ENCODE peak calls at places on chromosome X, in four cellular contexts. N is heart left ventricle, I is right lobe of liver, P is HCT116. Q is an unnamed sample. For H3K36me3, the result is how much of the 10 kb centered on the place peaks cover.

GRCh38 chrX:133350751-133351150 is 64.5 kb downstream of the GPC4 start:
- DNase-seq in N (no peak), I (no peak), P (no peak), Q (no peak)

GRCh38 chrX:78092296-78092695 is 11.8 kb upstream of the PGK1 start:
- DNase-seq in N (no peak), I (no peak), P (peak), Q (no peak)

GRCh38 chrX:140971385-140971784 is 31.0 kb upstream of the SPANXB1 start:
- DNase-seq in N (no peak), I (no peak), P (no peak), Q (no peak)

GRCh38 chrX:74925210-74926088 is at the start of gene NEXMIF:
- DNase-seq in N (peak), I (peak), P (no peak), Q (no peak)

GRCh38 chrX:8629871-8630270 is 102.1 kb downstream of the ANOS1 start:
- DNase-seq in N (no peak), I (no peak), P (no peak), Q (no peak)

GRCh38 chrX:53456254-53456653 is 22.1 kb upstream of the HSD17B10 start:
- DNase-seq in N (no peak), I (no peak), P (no peak), Q (no peak)

GRCh38 chrX:17737707-17738001 is 361 bp downstream of the SCML1 start:
- DNase-seq in N (no peak), I (no peak), P (no peak), Q (no peak)

GRCh38 chrX:130696542-130696941 is 206.5 kb downstream of the ENOX2 start:
- DNase-seq in N (no peak), I (no peak), P (no peak), Q (no peak)

GRCh38 chrX:35858916-35859315 is 60.6 kb upstream of the CFAP47 start:
- DNase-seq in N (no peak), I (no peak), P (no peak), Q (no peak)

DNA sequence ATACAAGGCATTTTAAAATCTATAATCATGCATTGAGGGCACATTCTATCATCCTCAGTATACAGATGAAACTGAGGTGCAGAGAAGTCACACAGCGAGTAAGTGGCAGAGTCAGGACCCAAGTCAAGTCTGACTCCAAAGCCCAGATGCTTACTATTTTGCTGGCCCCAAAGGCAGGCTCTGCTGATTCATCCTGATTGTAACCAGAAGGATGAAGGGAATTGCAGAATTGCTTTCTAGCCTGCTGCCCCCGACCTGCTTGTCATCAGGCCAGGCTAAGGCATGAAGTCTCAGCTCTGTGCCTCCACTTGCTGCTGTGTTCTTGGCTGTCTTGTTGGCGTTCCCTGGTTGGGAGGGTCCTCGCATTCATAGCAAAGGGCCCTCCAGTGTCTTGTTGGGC is 62.7 kb downstream of the SLC9A6 start:
- DNase-seq in N (no peak), I (no peak), P (no peak), Q (no peak)
- H3K4me3 ChIP-seq in N (no peak), I (no peak), P (no peak), Q (no peak)

GRCh38 chrX:49155900-49156837 is 6.4 kb upstream of the MAGIX start:
- DNase-seq in N (peak), I (peak), P (peak), Q (peak)
- TF ChIP-seq POLR2A in N (peak), I (peak), P (no peak), Q (no peak)

GRCh38 chrX:112638691-112639090 is 41.0 kb downstream of the LHFPL1 start:
- DNase-seq in N (no peak), I (no peak), P (no peak), Q (no peak)
- H3K36me3 ChIP-seq in N (under half), I (under half), P (under half), Q (under half)

GRCh38 chrX:116009871-116010710 is 160.5 kb upstream of the AGTR2 start:
- DNase-seq in N (peak), I (peak), P (no peak), Q (peak)
- H3K4me3 ChIP-seq in N (no peak), I (peak), P (no peak), Q (peak)

DNA sequence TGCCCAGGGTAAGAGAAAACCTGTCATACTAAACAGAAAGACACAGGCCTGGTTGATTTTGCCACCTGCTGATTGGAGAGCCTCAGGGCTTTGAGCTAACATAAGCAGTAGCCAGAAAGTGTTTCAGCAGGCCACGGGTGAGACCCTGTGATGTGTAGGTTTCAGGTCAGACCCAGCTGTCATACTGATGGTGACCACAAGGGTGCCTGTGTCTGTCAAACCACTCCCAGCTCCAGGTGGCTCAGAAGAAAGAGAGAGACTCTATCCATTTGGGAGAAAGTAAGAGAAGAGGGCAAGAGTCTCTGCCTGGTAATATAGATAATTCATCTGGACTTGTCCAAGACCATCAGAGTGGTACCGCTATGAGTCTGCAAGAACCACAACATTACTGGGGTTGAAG is 72.8 kb upstream of the NLRP2B start:
- DNase-seq in N (no peak), I (no peak), P (no peak), Q (no peak)
- TF ChIP-seq POLR2A in N (no peak), I (no peak), P (no peak), Q (no peak)

GRCh38 chrX:30572678-30573077 is 4.9 kb downstream of the TASL start:
- DNase-seq in N (no peak), I (no peak), P (no peak), Q (no peak)
- H3K36me3 ChIP-seq in N (under half), I (under half), P (under half), Q (under half)

DNA sequence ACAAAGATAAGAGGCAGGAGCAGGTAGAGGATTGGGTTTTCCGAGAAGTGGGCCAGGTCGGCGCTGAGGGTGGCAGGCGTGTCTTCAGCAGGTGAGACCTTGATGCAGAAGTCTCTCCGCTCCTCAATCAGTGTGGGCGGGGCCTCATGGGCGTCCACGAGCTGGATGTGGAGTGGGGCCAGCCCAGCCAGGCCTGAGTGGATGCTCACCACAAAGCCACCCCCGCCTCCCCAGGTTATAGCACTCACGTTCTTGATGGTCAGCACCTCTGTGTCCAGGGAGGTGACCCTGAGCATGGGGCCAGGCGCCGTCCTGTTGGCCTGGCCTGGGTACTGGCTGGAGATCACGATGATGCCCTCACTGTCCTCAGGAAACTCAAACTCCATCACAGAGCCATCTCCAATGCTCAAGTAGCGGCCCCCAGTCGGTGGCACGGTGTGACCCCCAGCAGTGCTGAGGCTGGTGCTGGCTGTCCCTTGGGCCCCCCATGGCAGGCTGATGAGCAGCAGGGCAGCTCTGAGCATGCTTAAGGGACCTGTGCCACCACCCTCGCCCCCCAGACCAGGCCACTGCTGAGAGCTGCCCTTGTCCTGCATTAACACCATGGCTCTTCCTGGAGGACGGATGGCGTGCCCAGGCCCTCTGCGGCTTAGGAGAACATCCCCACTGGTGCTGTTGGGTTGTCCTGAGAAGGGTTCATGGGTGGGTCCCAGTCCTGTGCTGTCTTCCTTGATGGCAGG is 1.9 kb downstream of the SLC10A3 start:
- DNase-seq in N (no peak), I (no peak), P (no peak), Q (no peak)
- H3K4me3 ChIP-seq in N (no peak), I (no peak), P (no peak), Q (no peak)

GRCh38 chrX:66399273-66399672 is 235.2 kb downstream of the HEPH start:
- DNase-seq in N (no peak), I (no peak), P (no peak), Q (no peak)
- TF ChIP-seq POLR2A in N (no peak), I (no peak), P (no peak), Q (no peak)

DNA sequence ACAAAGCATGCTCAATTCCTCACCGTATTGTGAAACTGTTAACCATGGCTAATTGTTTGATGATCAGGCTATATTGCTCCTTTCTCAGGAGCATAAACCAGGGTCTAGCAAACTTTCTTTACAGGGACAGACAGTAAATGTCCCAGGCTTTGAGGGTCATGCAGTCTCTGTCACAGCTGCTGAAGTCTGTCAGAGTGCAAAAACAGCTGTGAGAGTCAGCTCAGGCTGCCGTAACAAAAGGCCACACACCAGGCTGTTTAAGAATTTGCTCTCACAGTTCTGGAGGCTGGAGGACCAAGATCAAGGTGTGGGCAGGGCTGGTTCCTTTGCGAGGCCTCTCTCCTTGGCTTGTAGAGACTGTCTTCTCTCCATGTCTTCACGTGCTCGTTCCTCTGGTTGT is 75.6 kb downstream of the GPR143 start:
- DNase-seq in N (no peak), I (no peak), P (no peak), Q (no peak)
- H3K36me3 ChIP-seq in N (under half), I (under half), P (under half), Q (under half)

DNA sequence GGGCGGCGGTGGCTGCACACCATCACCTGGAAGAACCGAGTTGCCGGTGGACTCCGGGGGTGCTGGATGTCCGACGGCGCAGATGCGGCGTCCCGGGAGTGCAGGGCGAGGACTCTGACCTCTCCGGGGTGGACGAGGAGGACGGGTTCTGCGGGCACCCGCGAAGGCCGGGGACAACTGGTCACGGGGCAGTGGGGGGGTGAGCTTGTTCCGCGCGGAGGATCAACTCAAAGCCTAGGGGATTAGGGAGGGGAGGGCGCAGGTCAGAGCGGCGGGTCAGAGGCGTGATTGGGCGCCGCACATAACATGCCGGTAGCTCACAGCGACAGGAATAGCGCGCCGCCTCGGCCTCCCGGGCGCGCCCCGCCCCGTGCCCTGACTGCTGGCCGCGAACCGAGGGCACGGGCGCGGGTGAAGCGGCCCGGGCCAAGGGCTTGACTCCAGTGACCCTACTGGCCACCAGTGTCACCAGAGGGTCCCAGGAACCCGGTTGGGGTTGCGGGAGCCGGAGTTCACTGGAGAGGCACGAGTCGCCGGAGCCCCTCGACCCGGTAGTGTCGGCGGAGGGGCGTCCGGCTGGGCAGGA is at the start of gene KLHL34:
- DNase-seq in N (peak), I (peak), P (no peak), Q (no peak)
- H3K4me3 ChIP-seq in N (no peak), I (peak), P (no peak), Q (peak)

Q was measured in breast epithelium.